ENCODE peak calls at places on chromosomes 2 and 18, in ten cellular contexts. One of them, this sample, is unnamed.

GRCh38 chr18:10398571-10398970 is 55.9 kb upstream of the APCDD1 start:
- DNase-seq in breast epithelium: no peak
- DNase-seq in GM12878: no peak
- DNase-seq in testis: no peak
- DNase-seq in Peyer's patch: no peak
- DNase-seq in upper lobe of left lung: no peak
- DNase-seq in GM12891: no peak
- DNase-seq in IMR-90: no peak
- DNase-seq in HCT116: no peak
- DNase-seq in uterus: no peak
- DNase-seq in this sample: no peak

GRCh38 chr2:67879586-67880290 is 183.1 kb downstream of the C1D start:
- DNase-seq in uterus: no peak
- DNase-seq in IMR-90: peak; percentile 69
- DNase-seq in HCT116: no peak
- DNase-seq in breast epithelium: no peak
- DNase-seq in Peyer's patch: no peak
- DNase-seq in upper lobe of left lung: no peak
- DNase-seq in GM12878: no peak
- DNase-seq in testis: no peak
- DNase-seq in GM12891: no peak
- DNase-seq in this sample: no peak

GRCh38 chr2:63628543-63628942 is 39.8 kb downstream of the MDH1 start:
- DNase-seq in breast epithelium: no peak
- DNase-seq in testis: no peak
- DNase-seq in GM12891: no peak
- DNase-seq in GM12878: no peak
- DNase-seq in upper lobe of left lung: no peak
- DNase-seq in Peyer's patch: no peak
- DNase-seq in HCT116: no peak
- DNase-seq in uterus: no peak
- DNase-seq in IMR-90: no peak
- DNase-seq in this sample: no peak

GRCh38 chr18:45161850-45162249 is 453.4 kb upstream of the SLC14A2 start:
- DNase-seq in HCT116: no peak
- DNase-seq in breast epithelium: no peak
- DNase-seq in IMR-90: no peak
- DNase-seq in GM12878: peak; percentile 50
- DNase-seq in upper lobe of left lung: no peak
- DNase-seq in uterus: no peak
- DNase-seq in GM12891: no peak
- DNase-seq in testis: no peak
- DNase-seq in Peyer's patch: no peak
- DNase-seq in this sample: no peak

GRCh38 chr2:188570365-188570764 is 278.7 kb downstream of the GULP1 start:
- DNase-seq in breast epithelium: no peak
- DNase-seq in GM12891: no peak
- DNase-seq in GM12878: no peak
- DNase-seq in IMR-90: peak; percentile 20
- DNase-seq in uterus: no peak
- DNase-seq in testis: no peak
- DNase-seq in Peyer's patch: no peak
- DNase-seq in HCT116: no peak
- DNase-seq in upper lobe of left lung: no peak
- DNase-seq in this sample: no peak

GRCh38 chr2:151973901-151974199 is 125.0 kb downstream of the CACNB4 start:
- DNase-seq in GM12891: no peak
- DNase-seq in uterus: no peak
- DNase-seq in HCT116: no peak
- DNase-seq in breast epithelium: no peak
- DNase-seq in testis: peak; percentile 27
- DNase-seq in GM12878: no peak
- DNase-seq in Peyer's patch: no peak
- DNase-seq in IMR-90: peak; percentile 29
- DNase-seq in upper lobe of left lung: no peak
- DNase-seq in this sample: no peak

GRCh38 chr2:55761526-55761925 is 67.9 kb upstream of the PNPT1 start:
- DNase-seq in breast epithelium: peak; percentile 65
- DNase-seq in GM12891: no peak
- DNase-seq in HCT116: no peak
- DNase-seq in uterus: no peak
- DNase-seq in upper lobe of left lung: no peak
- DNase-seq in Peyer's patch: no peak
- DNase-seq in GM12878: no peak
- DNase-seq in IMR-90: peak; percentile 23
- DNase-seq in testis: no peak
- DNase-seq in this sample: no peak

GRCh38 chr2:154375625-154376020 is 322.9 kb upstream of the KCNJ3 start:
- DNase-seq in upper lobe of left lung: no peak
- DNase-seq in testis: no peak
- DNase-seq in Peyer's patch: no peak
- DNase-seq in GM12878: no peak
- DNase-seq in IMR-90: no peak
- DNase-seq in uterus: no peak
- DNase-seq in GM12891: no peak
- DNase-seq in breast epithelium: no peak
- DNase-seq in HCT116: peak; percentile 56
- DNase-seq in this sample: peak; percentile 12

GRCh38 chr2:67702284-67702683 is 305.2 kb downstream of the ETAA1 start:
- DNase-seq in breast epithelium: no peak
- DNase-seq in IMR-90: no peak
- DNase-seq in upper lobe of left lung: no peak
- DNase-seq in GM12891: no peak
- DNase-seq in testis: no peak
- DNase-seq in GM12878: no peak
- DNase-seq in Peyer's patch: no peak
- DNase-seq in uterus: no peak
- DNase-seq in HCT116: no peak
- DNase-seq in this sample: no peak

GRCh38 chr2:138600732-138601437 is 99.3 kb downstream of the SPOPL start:
- DNase-seq in HCT116: no peak
- DNase-seq in IMR-90: peak; percentile 17
- DNase-seq in GM12878: no peak
- DNase-seq in upper lobe of left lung: no peak
- DNase-seq in uterus: no peak
- DNase-seq in testis: no peak
- DNase-seq in breast epithelium: no peak
- DNase-seq in GM12891: no peak
- DNase-seq in Peyer's patch: no peak
- DNase-seq in this sample: no peak

GRCh38 chr2:149972039-149972438 is 384.5 kb upstream of the MMADHC start:
- DNase-seq in breast epithelium: no peak
- DNase-seq in testis: no peak
- DNase-seq in HCT116: no peak
- DNase-seq in GM12878: no peak
- DNase-seq in Peyer's patch: no peak
- DNase-seq in uterus: no peak
- DNase-seq in IMR-90: peak; percentile 23
- DNase-seq in GM12891: no peak
- DNase-seq in upper lobe of left lung: no peak
- DNase-seq in this sample: no peak

GRCh38 chr18:51066273-51066672 is 36.3 kb downstream of the SMAD4 start:
- DNase-seq in HCT116: no peak
- DNase-seq in Peyer's patch: no peak
- DNase-seq in GM12878: no peak
- DNase-seq in GM12891: no peak
- DNase-seq in testis: no peak
- DNase-seq in IMR-90: peak; percentile 78
- DNase-seq in breast epithelium: no peak
- DNase-seq in upper lobe of left lung: no peak
- DNase-seq in uterus: no peak
- DNase-seq in this sample: no peak

GRCh38 chr18:3596324-3597158 is 146.6 kb downstream of the TGIF1 start:
- DNase-seq in Peyer's patch: peak; percentile 83
- DNase-seq in IMR-90: peak; percentile 58
- DNase-seq in upper lobe of left lung: no peak
- DNase-seq in uterus: peak; percentile 44
- DNase-seq in GM12891: no peak
- DNase-seq in breast epithelium: peak; percentile 40
- DNase-seq in testis: peak; percentile 86
- DNase-seq in HCT116: no peak
- DNase-seq in GM12878: no peak
- DNase-seq in this sample: peak; percentile 96

GRCh38 chr18:3594760-3595241 is 144.8 kb downstream of the TGIF1 start:
- DNase-seq in breast epithelium: peak; percentile 61
- DNase-seq in HCT116: no peak
- DNase-seq in GM12891: no peak
- DNase-seq in upper lobe of left lung: no peak
- DNase-seq in GM12878: no peak
- DNase-seq in IMR-90: peak; percentile 49
- DNase-seq in testis: peak; percentile 59
- DNase-seq in Peyer's patch: no peak
- DNase-seq in uterus: no peak
- DNase-seq in this sample: peak; percentile 91

GRCh38 chr18:3593904-3594759 is 144.2 kb downstream of the TGIF1 start:
- DNase-seq in uterus: peak; percentile 93
- DNase-seq in testis: peak; percentile 95
- DNase-seq in breast epithelium: peak; percentile 91
- DNase-seq in Peyer's patch: peak; percentile 97
- DNase-seq in GM12891: peak; percentile 41
- DNase-seq in GM12878: peak; percentile 81
- DNase-seq in upper lobe of left lung: no peak
- DNase-seq in HCT116: peak; percentile 95
- DNase-seq in IMR-90: peak; percentile 98
- DNase-seq in this sample: peak; percentile 95

GRCh38 chr18:3597159-3597977 is 147.4 kb downstream of the TGIF1 start:
- DNase-seq in Peyer's patch: no peak
- DNase-seq in upper lobe of left lung: no peak
- DNase-seq in testis: no peak
- DNase-seq in IMR-90: peak; percentile 22
- DNase-seq in GM12891: no peak
- DNase-seq in breast epithelium: no peak
- DNase-seq in HCT116: no peak
- DNase-seq in GM12878: no peak
- DNase-seq in uterus: no peak
- DNase-seq in this sample: peak; percentile 62

DNA sequence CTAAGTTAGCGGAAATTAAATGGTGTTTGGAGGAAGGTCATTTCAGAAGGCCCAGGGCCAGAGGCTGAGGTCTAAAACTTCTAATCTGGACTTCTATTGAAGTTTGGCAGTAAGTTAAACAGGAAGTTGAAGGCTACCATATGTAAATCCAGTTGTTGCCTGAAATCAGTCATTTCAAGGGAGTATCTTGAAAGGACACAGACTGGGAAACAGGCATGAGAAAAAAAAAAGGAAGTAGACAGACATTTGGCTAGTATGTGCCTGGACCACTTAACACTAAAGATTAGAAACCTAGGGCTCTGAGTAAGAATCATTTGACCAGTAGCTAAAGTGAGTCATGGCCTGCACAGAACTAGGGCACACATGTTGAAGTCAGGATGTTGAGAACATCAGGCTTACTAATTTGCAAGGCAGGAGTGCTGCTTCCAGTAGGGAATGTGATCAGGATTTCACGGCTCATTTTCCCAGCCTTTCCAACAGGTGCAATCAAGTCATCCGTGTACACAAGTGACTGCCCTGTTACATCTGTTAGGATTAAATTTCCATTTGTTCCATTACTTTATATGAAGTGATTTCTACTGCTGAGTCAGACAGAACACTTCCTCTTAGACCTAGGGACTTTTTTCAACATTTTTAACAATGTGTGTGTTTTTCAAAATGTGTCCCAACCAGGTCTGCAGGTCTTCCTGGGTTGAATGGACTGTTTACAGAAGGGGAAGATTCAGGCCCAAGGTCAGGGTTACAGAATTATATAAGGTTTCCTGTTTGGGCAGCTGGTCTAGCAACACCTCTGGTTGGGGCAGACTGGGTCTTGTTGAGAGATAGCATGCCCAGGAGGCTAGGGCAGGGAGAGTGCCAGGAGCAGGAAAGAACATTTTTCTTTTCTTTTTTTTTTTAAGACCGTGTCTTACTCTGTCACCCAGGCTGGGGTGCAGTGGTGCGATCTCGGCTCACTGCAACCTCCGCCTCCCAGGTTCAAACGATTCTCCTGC is 145.6 kb downstream of the TGIF1 start:
- DNase-seq in upper lobe of left lung: no peak
- DNase-seq in HCT116: no peak
- DNase-seq in GM12878: peak; percentile 82
- DNase-seq in Peyer's patch: peak; percentile 66
- DNase-seq in breast epithelium: peak; percentile 45
- DNase-seq in GM12891: no peak
- DNase-seq in IMR-90: peak; percentile 98
- DNase-seq in uterus: peak; percentile 74
- DNase-seq in testis: no peak
- DNase-seq in this sample: peak; percentile 75
- TF ChIP-seq POLR2A in upper lobe of left lung: peak; percentile 32
- TF ChIP-seq POLR2A in HCT116: no peak
- TF ChIP-seq POLR2A in GM12878: peak; percentile 24
- TF ChIP-seq POLR2A in Peyer's patch: no peak
- TF ChIP-seq POLR2A in breast epithelium: no peak
- TF ChIP-seq POLR2A in GM12891: no peak
- TF ChIP-seq POLR2A in IMR-90: peak; percentile 72
- TF ChIP-seq POLR2A in uterus: peak; percentile 6
- TF ChIP-seq POLR2A in testis: no peak
- TF ChIP-seq POLR2A in this sample: peak; percentile 5

DNA sequence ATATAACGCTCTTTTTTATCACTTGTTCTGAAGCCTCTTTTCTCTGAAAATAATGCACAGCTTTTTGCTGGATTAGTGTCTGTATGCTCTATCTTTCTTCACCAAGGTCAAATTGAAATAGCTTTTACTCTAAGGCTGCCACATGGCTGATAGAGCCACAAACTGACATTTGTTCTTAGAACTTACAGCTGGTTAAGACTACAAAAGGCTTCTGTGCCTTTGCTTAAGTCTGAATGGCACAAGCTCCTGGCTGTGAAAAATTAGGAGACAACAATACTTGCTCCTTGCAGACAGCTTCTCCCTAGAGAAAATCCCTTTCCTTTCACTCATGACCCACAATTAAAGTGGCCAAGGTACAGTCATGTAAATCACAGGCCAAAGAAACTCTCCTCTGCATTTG is 515.3 kb downstream of the DSC3 start:
- DNase-seq in Peyer's patch: no peak
- DNase-seq in uterus: no peak
- DNase-seq in GM12891: no peak
- DNase-seq in GM12878: no peak
- DNase-seq in upper lobe of left lung: no peak
- DNase-seq in IMR-90: no peak
- DNase-seq in HCT116: no peak
- DNase-seq in breast epithelium: no peak
- DNase-seq in testis: peak; percentile 33
- DNase-seq in this sample: no peak
- TF ChIP-seq POLR2A in Peyer's patch: no peak
- TF ChIP-seq POLR2A in uterus: no peak
- TF ChIP-seq POLR2A in GM12891: no peak
- TF ChIP-seq POLR2A in GM12878: no peak
- TF ChIP-seq POLR2A in upper lobe of left lung: no peak
- TF ChIP-seq POLR2A in IMR-90: no peak
- TF ChIP-seq POLR2A in HCT116: no peak
- TF ChIP-seq POLR2A in breast epithelium: no peak
- TF ChIP-seq POLR2A in testis: no peak
- TF ChIP-seq POLR2A in this sample: no peak

GRCh38 chr18:9334351-9335254 is at the start of gene TWSG1:
- DNase-seq in uterus: peak; percentile 95
- DNase-seq in GM12878: peak; percentile 62
- DNase-seq in upper lobe of left lung: peak; percentile 98
- DNase-seq in GM12891: peak; percentile 93
- DNase-seq in breast epithelium: peak; percentile 75
- DNase-seq in testis: peak; percentile 93
- DNase-seq in HCT116: peak; percentile 82
- DNase-seq in IMR-90: peak; percentile 93
- DNase-seq in Peyer's patch: peak; percentile 96
- DNase-seq in this sample: peak; percentile 97
- TF ChIP-seq POLR2A in uterus: peak; percentile 72
- TF ChIP-seq POLR2A in GM12878: peak; percentile 78
- TF ChIP-seq POLR2A in upper lobe of left lung: peak; percentile 80
- TF ChIP-seq POLR2A in GM12891: no peak
- TF ChIP-seq POLR2A in breast epithelium: no peak
- TF ChIP-seq POLR2A in testis: no peak
- TF ChIP-seq POLR2A in HCT116: no peak
- TF ChIP-seq POLR2A in IMR-90: no peak
- TF ChIP-seq POLR2A in Peyer's patch: peak; percentile 46
- TF ChIP-seq POLR2A in this sample: peak; percentile 41

GRCh38 chr2:9656270-9656766 is 25.5 kb upstream of the YWHAQ start:
- DNase-seq in uterus: no peak
- DNase-seq in breast epithelium: no peak
- DNase-seq in GM12878: peak; percentile 95
- DNase-seq in IMR-90: peak; percentile 97
- DNase-seq in HCT116: no peak
- DNase-seq in testis: no peak
- DNase-seq in GM12891: peak; percentile 50
- DNase-seq in Peyer's patch: no peak
- DNase-seq in upper lobe of left lung: no peak
- DNase-seq in this sample: no peak
- TF ChIP-seq POLR2A in uterus: no peak
- TF ChIP-seq POLR2A in breast epithelium: no peak
- TF ChIP-seq POLR2A in GM12878: peak; percentile 30
- TF ChIP-seq POLR2A in IMR-90: no peak
- TF ChIP-seq POLR2A in HCT116: no peak
- TF ChIP-seq POLR2A in testis: no peak
- TF ChIP-seq POLR2A in GM12891: no peak
- TF ChIP-seq POLR2A in Peyer's patch: no peak
- TF ChIP-seq POLR2A in upper lobe of left lung: no peak
- TF ChIP-seq POLR2A in this sample: no peak